ENCODE peak calls at places on chromosomes 12 and 14, in ten cellular contexts. C is heart right ventricle, I is KBM-7, J is GM18507, O is IMR-90, Q is smooth muscle cell of the brain vasculature, X is HT-29, A is astrocyte of the spinal cord, E is endothelial cell, L is activated T-cell treated with anti-CD3 and anti-CD28 coated beads for 24 hours. F is an unnamed sample.

GRCh38 chr12:122687091-122687490 is 16.1 kb downstream of the HCAR2 start:
- DNase-seq in C (no peak), I (no peak), J (no peak), O (peak; percentile 25), Q (no peak), X (peak; percentile 88), A (no peak), E (no peak), L (no peak), F (peak; percentile 15)

GRCh38 chr14:99679111-99679510 is 5.0 kb upstream of the CYP46A1 start:
- DNase-seq in C (no peak), I (no peak), J (no peak), O (no peak), Q (no peak), X (no peak), A (no peak), E (no peak), L (no peak), F (no peak)

GRCh38 chr12:47307680-47308399 is 228.1 kb upstream of the AMIGO2 start:
- DNase-seq in C (no peak), I (peak; percentile 84), J (no peak), O (peak; percentile 73), Q (peak; percentile 40), X (peak; percentile 85), A (peak; percentile 81), E (peak; percentile 26), L (peak; percentile 33), F (no peak)

GRCh38 chr12:27468241-27468640 is 21.7 kb downstream of the SMCO2 start:
- DNase-seq in C (no peak), I (no peak), J (no peak), O (no peak), Q (no peak), X (no peak), A (no peak), E (no peak), L (no peak), F (no peak)

GRCh38 chr14:32457213-32457920 is 128.3 kb downstream of the AKAP6 start:
- DNase-seq in C (peak; percentile 54), I (no peak), J (no peak), O (peak; percentile 84), Q (no peak), X (no peak), A (peak; percentile 77), E (no peak), L (no peak), F (no peak)

GRCh38 chr14:54356172-54356571 is 40.6 kb upstream of the CDKN3 start:
- DNase-seq in C (no peak), I (no peak), J (no peak), O (peak; percentile 64), Q (no peak), X (peak; percentile 33), A (peak; percentile 65), E (no peak), L (no peak), F (no peak)

GRCh38 chr14:61229475-61229888 is 51.7 kb downstream of the TMEM30B start:
- DNase-seq in C (no peak), I (no peak), J (no peak), O (no peak), Q (no peak), X (no peak), A (no peak), E (no peak), L (no peak), F (no peak)

GRCh38 chr12:48996794-48997718 is 2.1 kb downstream of the DDN start:
- DNase-seq in C (peak; percentile 78), I (peak; percentile 83), J (no peak), O (peak; percentile 67), Q (no peak), X (peak; percentile 87), A (peak; percentile 67), E (peak; percentile 82), L (no peak), F (no peak)

GRCh38 chr14:105311838-105312237 is 2.7 kb upstream of the PACS2 start:
- DNase-seq in C (no peak), I (no peak), J (no peak), O (no peak), Q (no peak), X (no peak), A (no peak), E (no peak), L (no peak), F (no peak)

GRCh38 chr12:97875064-97875463 is 412.5 kb downstream of the RMST start:
- DNase-seq in C (no peak), I (no peak), J (no peak), O (no peak), Q (no peak), X (no peak), A (no peak), E (no peak), L (no peak), F (no peak)

GRCh38 chr12:82438356-82438755 is 80.0 kb downstream of the METTL25 start:
- DNase-seq in C (no peak), I (no peak), J (no peak), O (no peak), Q (no peak), X (no peak), A (no peak), E (no peak), L (no peak), F (no peak)

GRCh38 chr12:51326762-51327439 is 2.9 kb upstream of the BIN2 start:
- DNase-seq in C (no peak), I (peak; percentile 98), J (peak; percentile 46), O (peak; percentile 49), Q (no peak), X (no peak), A (peak; percentile 55), E (no peak), L (no peak), F (no peak)

GRCh38 chr14:94631536-94632304 is 19.5 kb downstream of the SERPINA3 start:
- DNase-seq in C (no peak), I (no peak), J (no peak), O (no peak), Q (no peak), X (no peak), A (no peak), E (no peak), L (no peak), F (no peak)

GRCh38 chr12:97595936-97596335 is 133.3 kb downstream of the RMST start:
- DNase-seq in C (no peak), I (no peak), J (no peak), O (no peak), Q (no peak), X (peak; percentile 40), A (peak; percentile 14), E (no peak), L (no peak), F (no peak)

GRCh38 chr12:46664771-46665287 is 161.0 kb downstream of the SLC38A4 start:
- DNase-seq in C (no peak), I (peak; percentile 54), J (no peak), O (peak; percentile 96), Q (peak; percentile 67), X (peak; percentile 57), A (peak; percentile 93), E (no peak), L (peak; percentile 13), F (no peak)

GRCh38 chr14:106802413-106803364 is 1276.3 kb downstream of the TMEM121 start:
- DNase-seq in C (no peak), I (peak; percentile 52), J (no peak), O (no peak), Q (no peak), X (peak; percentile 51), A (no peak), E (no peak), L (no peak), F (no peak)

GRCh38 chr12:29207120-29207519 is 58.0 kb downstream of the FAR2 start:
- DNase-seq in C (no peak), I (peak; percentile 78), J (no peak), O (no peak), Q (peak; percentile 33), X (no peak), A (peak; percentile 50), E (no peak), L (no peak), F (no peak)

GRCh38 chr12:43480591-43480990 is 71.4 kb downstream of the ADAMTS20 start:
- DNase-seq in C (no peak), I (peak; percentile 9), J (no peak), O (peak; percentile 0), Q (no peak), X (no peak), A (no peak), E (no peak), L (no peak), F (no peak)

GRCh38 chr12:92908108-92908507 is 21.0 kb downstream of the EEA1 start:
- DNase-seq in C (no peak), I (peak; percentile 56), J (no peak), O (no peak), Q (no peak), X (no peak), A (no peak), E (no peak), L (no peak), F (no peak)

GRCh38 chr14:63770187-63770807 is 42.4 kb upstream of the SGPP1 start:
- DNase-seq in C (no peak), I (peak; percentile 60), J (no peak), O (peak; percentile 62), Q (no peak), X (peak; percentile 59), A (peak; percentile 58), E (peak; percentile 41), L (peak; percentile 16), F (no peak)

GRCh38 chr12:22600226-22600625 is 24.7 kb upstream of the ETNK1 start:
- DNase-seq in C (no peak), I (no peak), J (no peak), O (no peak), Q (no peak), X (no peak), A (no peak), E (no peak), L (no peak), F (no peak)

GRCh38 chr14:93712079-93712837 is 76.0 kb downstream of the PRIMA1 start:
- DNase-seq in C (no peak), I (no peak), J (no peak), O (no peak), Q (no peak), X (no peak), A (no peak), E (no peak), L (no peak), F (no peak)

GRCh38 chr12:113135178-113136127 is at the start of gene RASAL1:
- DNase-seq in C (no peak), I (peak; percentile 72), J (no peak), O (no peak), Q (no peak), X (peak; percentile 50), A (no peak), E (peak; percentile 54), L (peak; percentile 67), F (peak; percentile 52)

GRCh38 chr12:102806592-102806991 is 110.5 kb downstream of the PAH start:
- DNase-seq in C (no peak), I (no peak), J (no peak), O (no peak), Q (no peak), X (no peak), A (no peak), E (no peak), L (no peak), F (no peak)

GRCh38 chr14:61355892-61356325 is 34.5 kb downstream of the PRKCH start:
- DNase-seq in C (peak; percentile 23), I (peak; percentile 82), J (no peak), O (peak; percentile 11), Q (no peak), X (peak; percentile 98), A (peak; percentile 50), E (peak; percentile 60), L (no peak), F (no peak)

GRCh38 chr12:102522768-102523167 is 42.4 kb upstream of the IGF1 start:
- DNase-seq in C (no peak), I (no peak), J (no peak), O (no peak), Q (no peak), X (no peak), A (no peak), E (no peak), L (no peak), F (peak; percentile 54)

GRCh38 chr12:127607146-127607725 is 659.7 kb upstream of the TMEM132C start:
- DNase-seq in C (no peak), I (no peak), J (no peak), O (no peak), Q (no peak), X (no peak), A (no peak), E (no peak), L (no peak), F (no peak)

GRCh38 chr14:104660597-104660996 is 28.8 kb upstream of the INF2 start:
- DNase-seq in C (no peak), I (no peak), J (no peak), O (no peak), Q (no peak), X (no peak), A (no peak), E (no peak), L (no peak), F (no peak)